ENCODE peak calls at places on chromosomes 13 and 19, in four cellular contexts. W, R, P and B are unnamed samples.

GRCh38 chr19:39083983-39084731 is at the start of gene ACP7:
- DNase-seq in W (no peak), R (no peak), P (no peak), B (no peak)

GRCh38 chr13:103335226-103335625 is 269.0 kb upstream of the SLC10A2 start:
- DNase-seq in W (no peak), R (no peak), P (no peak), B (no peak)

GRCh38 chr19:44992336-44993163 is 8.7 kb upstream of the RELB start:
- DNase-seq in W (no peak), R (no peak), P (no peak), B (no peak)

GRCh38 chr19:35005256-35005977 is 5.3 kb downstream of the GRAMD1A start:
- DNase-seq in W (peak; percentile 13), R (no peak), P (no peak), B (no peak)

GRCh38 chr13:85492283-85492682 is 306.9 kb downstream of the SLITRK6 start:
- DNase-seq in W (no peak), R (no peak), P (no peak), B (no peak)

GRCh38 chr13:78595819-78596700 is 7.3 kb downstream of the POU4F1 start:
- DNase-seq in W (no peak), R (no peak), P (no peak), B (no peak)

GRCh38 chr13:50299546-50300249 is 284.5 kb downstream of the KCNRG start:
- DNase-seq in W (no peak), R (no peak), P (no peak), B (no peak)

GRCh38 chr19:45492627-45493470 is 4.0 kb downstream of the RTN2 start:
- DNase-seq in W (no peak), R (no peak), P (peak; percentile 88), B (no peak)

GRCh38 chr13:111654531-111654930 is 334.1 kb downstream of the TEX29 start:
- DNase-seq in W (no peak), R (no peak), P (no peak), B (no peak)

GRCh38 chr19:7426986-7427385 is 61.8 kb downstream of the PEX11G start:
- DNase-seq in W (no peak), R (no peak), P (no peak), B (no peak)

GRCh38 chr13:27644302-27644701 is 22.6 kb downstream of the POLR1D start:
- DNase-seq in W (no peak), R (no peak), P (peak; percentile 70), B (peak; percentile 31)

GRCh38 chr13:83752141-83752540 is 130.1 kb downstream of the SLITRK1 start:
- DNase-seq in W (no peak), R (no peak), P (peak; percentile 67), B (no peak)

GRCh38 chr13:36888645-36889044 is 31.4 kb downstream of the SMAD9 start:
- DNase-seq in W (no peak), R (no peak), P (no peak), B (no peak)

GRCh38 chr13:98466634-98467236 is 110.2 kb downstream of the STK24 start:
- DNase-seq in W (peak; percentile 49), R (no peak), P (peak; percentile 61), B (no peak)

GRCh38 chr19:11784356-11784755 is 14.0 kb upstream of the ZNF491 start:
- DNase-seq in W (no peak), R (no peak), P (no peak), B (no peak)

GRCh38 chr19:12786149-12786870 is 5.0 kb upstream of the JUNB start:
- DNase-seq in W (peak; percentile 89), R (no peak), P (no peak), B (no peak)

GRCh38 chr13:93539914-93540313 is 313.3 kb downstream of the GPC6 start:
- DNase-seq in W (no peak), R (no peak), P (no peak), B (no peak)

GRCh38 chr13:100514788-100515409 is 73.7 kb downstream of the GGACT start:
- DNase-seq in W (peak; percentile 82), R (peak; percentile 21), P (peak; percentile 83), B (peak; percentile 71)

GRCh38 chr19:6065685-6066365 is 44.5 kb downstream of the RFX2 start:
- DNase-seq in W (peak; percentile 58), R (no peak), P (peak; percentile 60), B (no peak)

GRCh38 chr13:111944171-111944583 is 122.8 kb upstream of the SOX1 start:
- DNase-seq in W (no peak), R (no peak), P (no peak), B (no peak)

GRCh38 chr13:72463561-72463960 is 263.9 kb downstream of the MZT1 start:
- DNase-seq in W (no peak), R (no peak), P (peak; percentile 14), B (no peak)

GRCh38 chr13:55727683-55728082 is 1413.0 kb upstream of the PRR20A start:
- DNase-seq in W (no peak), R (no peak), P (no peak), B (no peak)

GRCh38 chr19:44260695-44261446 is 1.2 kb downstream of the ZNF233 start:
- DNase-seq in W (no peak), R (no peak), P (no peak), B (no peak)

GRCh38 chr13:95155504-95155903 is 145.7 kb downstream of the ABCC4 start:
- DNase-seq in W (no peak), R (no peak), P (no peak), B (no peak)

GRCh38 chr19:39111593-39112199 is 13.9 kb upstream of the PAK4 start:
- DNase-seq in W (no peak), R (no peak), P (no peak), B (no peak)

GRCh38 chr13:100984349-100984748 is 309.8 kb upstream of the TMTC4 start:
- DNase-seq in W (no peak), R (no peak), P (no peak), B (no peak)

GRCh38 chr19:12567951-12568350 is 16.7 kb upstream of the ZNF564 start:
- DNase-seq in W (no peak), R (no peak), P (no peak), B (no peak)

GRCh38 chr19:43739419-43739818 is 15.3 kb downstream of the SMG9 start:
- DNase-seq in W (no peak), R (no peak), P (no peak), B (no peak)

GRCh38 chr19:31626941-31627340 is 277.7 kb upstream of the TSHZ3 start:
- DNase-seq in W (no peak), R (no peak), P (no peak), B (no peak)

GRCh38 chr13:26255717-26256277 is 1.9 kb downstream of the CDK8 start:
- DNase-seq in W (no peak), R (no peak), P (peak; percentile 20), B (no peak)

GRCh38 chr19:13610042-13610691 is 103.9 kb upstream of the CACNA1A start:
- DNase-seq in W (no peak), R (no peak), P (no peak), B (no peak)

GRCh38 chr13:78802912-78803311 is 144.0 kb upstream of the OBI1 start:
- DNase-seq in W (no peak), R (no peak), P (no peak), B (no peak)

GRCh38 chr13:101751488-101751887 is 299.0 kb downstream of the ITGBL1 start:
- DNase-seq in W (no peak), R (no peak), P (peak; percentile 88), B (peak; percentile 85)

GRCh38 chr13:25963681-25964080 is 88.1 kb downstream of the SHISA2 start:
- DNase-seq in W (no peak), R (no peak), P (peak; percentile 8), B (no peak)

GRCh38 chr13:94233401-94233800 is 246.1 kb downstream of the DCT start:
- DNase-seq in W (no peak), R (peak; percentile 67), P (peak; percentile 97), B (peak; percentile 69)

GRCh38 chr13:109883181-109884180 is 97.1 kb upstream of the IRS2 start:
- DNase-seq in W (no peak), R (no peak), P (no peak), B (no peak)

GRCh38 chr13:26837102-26837501 is 76.5 kb upstream of the GPR12 start:
- DNase-seq in W (no peak), R (no peak), P (no peak), B (no peak)

GRCh38 chr19:13060233-13060963 is 42.3 kb downstream of the LYL1 start:
- DNase-seq in W (peak; percentile 39), R (no peak), P (peak; percentile 19), B (no peak)

GRCh38 chr19:18543814-18544475 is 572 bp upstream of the FKBP8 start:
- DNase-seq in W (peak; percentile 29), R (no peak), P (peak; percentile 67), B (no peak)

GRCh38 chr19:2743099-2743498 is 3.3 kb upstream of the SLC39A3 start:
- DNase-seq in W (no peak), R (no peak), P (no peak), B (no peak)

GRCh38 chr19:2740314-2740656 is 468 bp upstream of the SLC39A3 start:
- DNase-seq in W (no peak), R (no peak), P (no peak), B (no peak)

GRCh38 chr19:2736550-2737190 is 3.1 kb downstream of the SLC39A3 start:
- DNase-seq in W (no peak), R (no peak), P (no peak), B (no peak)

GRCh38 chr19:2744113-2744512 is 4.3 kb upstream of the SLC39A3 start:
- DNase-seq in W (no peak), R (no peak), P (no peak), B (no peak)

DNA sequence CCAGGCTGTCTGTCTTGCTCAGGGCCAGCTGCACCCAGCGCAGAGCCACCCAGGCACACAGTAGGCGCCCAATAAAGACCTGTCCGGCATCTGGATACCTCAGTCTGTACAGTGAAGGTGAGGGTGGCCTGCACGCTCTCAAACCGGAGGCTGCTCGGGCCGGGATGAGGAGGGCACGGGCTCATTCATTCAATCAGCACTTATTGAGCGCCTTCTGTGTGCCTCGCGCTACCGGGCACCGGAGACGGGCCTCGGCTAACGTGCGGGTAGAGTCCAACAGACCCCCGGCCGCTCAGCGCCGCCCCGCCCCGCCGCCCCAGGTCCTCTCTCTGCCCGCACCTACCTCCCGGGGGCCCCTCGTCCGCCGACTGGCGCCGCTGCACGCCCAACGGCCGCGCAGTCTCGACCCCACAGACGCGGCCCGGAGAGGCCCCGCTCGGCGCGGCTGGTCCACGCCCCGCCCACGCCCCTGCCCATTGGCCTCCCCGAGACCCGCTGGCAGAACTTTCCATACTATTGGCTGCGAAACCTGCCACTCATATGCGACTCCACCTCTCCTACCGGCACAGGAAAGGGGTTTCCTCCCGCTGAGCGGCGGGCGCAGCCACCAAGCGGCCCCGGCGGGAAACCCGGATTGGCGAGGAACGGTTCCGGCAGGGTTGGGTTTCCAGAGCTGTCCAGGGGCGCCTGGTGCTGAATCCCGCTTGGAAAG is at the start of gene SLC39A3:
- DNase-seq in W (peak; percentile 99), R (peak; percentile 73), P (peak; percentile 99), B (peak; percentile 97)
- TF ChIP-seq CTCF in W (no peak), R (peak; percentile 14), P (peak; percentile 21), B (no peak)

GRCh38 chr13:40221460-40222201 is 444.8 kb downstream of the FOXO1 start:
- DNase-seq in W (no peak), R (peak; percentile 83), P (peak; percentile 69), B (no peak)
- H3K4me3 ChIP-seq in W (no peak overlapping the region), R (no peak overlapping the region), P (no peak overlapping the region), B (no peak overlapping the region)

GRCh38 chr13:58712191-58712590 is 1080.6 kb downstream of the PCDH17 start:
- DNase-seq in W (no peak), R (no peak), P (no peak), B (no peak)
- TF ChIP-seq CTCF in W (no peak), R (peak; percentile 52), P (no peak), B (no peak)

GRCh38 chr19:50205681-50206138 is 2.3 kb downstream of the MYH14 start:
- DNase-seq in W (peak; percentile 50), R (no peak), P (no peak), B (no peak)
- H3K4me3 ChIP-seq in W (peak overlapping the region; percentile 13), R (peak overlapping the region; percentile 1), P (no peak overlapping the region), B (no peak overlapping the region)